ENCODE peak calls at places on chromosomes 3 and 15, in seven cellular contexts. C is K562, E is uterus, A is gastrocnemius medialis, T is mammary epithelial cell, M is sigmoid colon, L is tibial nerve. W is an unnamed sample.

GRCh38 chr15:93190238-93190637 is 101.2 kb upstream of the RGMA start:
- DNase-seq in C (no peak), E (no peak), A (no peak), T (no peak), M (no peak), L (no peak), W (no peak)

GRCh38 chr15:101637549-101638318 is 14.4 kb downstream of the TM2D3 start:
- DNase-seq in C (no peak), E (no peak), A (no peak), T (peak; percentile 82), M (no peak), L (no peak), W (no peak)

GRCh38 chr3:114294940-114295480 is 1.2 kb downstream of the TIGIT start:
- DNase-seq in C (no peak), E (no peak), A (no peak), T (no peak), M (no peak), L (no peak), W (no peak)

GRCh38 chr15:92848464-92848851 is 51.7 kb upstream of the CHD2 start:
- DNase-seq in C (no peak), E (no peak), A (no peak), T (no peak), M (no peak), L (no peak), W (no peak)

GRCh38 chr15:88844749-88845386 is 41.6 kb downstream of the ACAN start:
- DNase-seq in C (no peak), E (no peak), A (no peak), T (no peak), M (no peak), L (no peak), W (no peak)

GRCh38 chr3:16329792-16330061 is 64.7 kb downstream of the OXNAD1 start:
- DNase-seq in C (no peak), E (no peak), A (no peak), T (no peak), M (no peak), L (no peak), W (no peak)

GRCh38 chr3:62817678-62818077 is 57.5 kb downstream of the CADPS start:
- DNase-seq in C (no peak), E (no peak), A (no peak), T (no peak), M (no peak), L (no peak), W (no peak)

GRCh38 chr3:66423791-66424190 is 77.0 kb downstream of the LRIG1 start:
- DNase-seq in C (no peak), E (peak; percentile 85), A (no peak), T (no peak), M (peak; percentile 88), L (no peak), W (no peak)

GRCh38 chr3:27669505-27670085 is 52.5 kb downstream of the EOMES start:
- DNase-seq in C (no peak), E (no peak), A (no peak), T (peak; percentile 5), M (no peak), L (no peak), W (no peak)

GRCh38 chr3:100411091-100411982 is 10.0 kb downstream of the LNP1 start:
- DNase-seq in C (no peak), E (no peak), A (no peak), T (peak; percentile 41), M (no peak), L (no peak), W (no peak)

GRCh38 chr3:175193815-175194518 is 334.8 kb downstream of the NAALADL2 start:
- DNase-seq in C (no peak), E (no peak), A (no peak), T (peak; percentile 83), M (no peak), L (no peak), W (no peak)

GRCh38 chr15:57646057-57646456 is 54.4 kb downstream of the MYZAP start:
- DNase-seq in C (no peak), E (no peak), A (no peak), T (no peak), M (no peak), L (no peak), W (no peak)

GRCh38 chr3:67940200-67940952 is 286.0 kb upstream of the SUCLG2 start:
- DNase-seq in C (no peak), E (no peak), A (peak; percentile 12), T (no peak), M (no peak), L (peak; percentile 45), W (no peak)
- TF ChIP-seq CTCF in C (no peak), E (no peak), A (no peak), T (no peak), M (no peak), L (no peak), W (no peak)

GRCh38 chr3:13593615-13594014 is 44.7 kb downstream of the FBLN2 start:
- DNase-seq in C (no peak), E (no peak), A (no peak), T (no peak), M (peak; percentile 22), L (no peak), W (no peak)

GRCh38 chr3:13594146-13594545 is 45.2 kb downstream of the FBLN2 start:
- DNase-seq in C (no peak), E (no peak), A (no peak), T (no peak), M (peak; percentile 36), L (no peak), W (no peak)

GRCh38 chr3:13596426-13597205 is 47.7 kb downstream of the FBLN2 start:
- DNase-seq in C (no peak), E (no peak), A (no peak), T (no peak), M (peak; percentile 18), L (no peak), W (no peak)

GRCh38 chr3:13595485-13595884 is 46.6 kb downstream of the FBLN2 start:
- DNase-seq in C (no peak), E (no peak), A (no peak), T (no peak), M (peak; percentile 45), L (no peak), W (peak; percentile 89)

DNA sequence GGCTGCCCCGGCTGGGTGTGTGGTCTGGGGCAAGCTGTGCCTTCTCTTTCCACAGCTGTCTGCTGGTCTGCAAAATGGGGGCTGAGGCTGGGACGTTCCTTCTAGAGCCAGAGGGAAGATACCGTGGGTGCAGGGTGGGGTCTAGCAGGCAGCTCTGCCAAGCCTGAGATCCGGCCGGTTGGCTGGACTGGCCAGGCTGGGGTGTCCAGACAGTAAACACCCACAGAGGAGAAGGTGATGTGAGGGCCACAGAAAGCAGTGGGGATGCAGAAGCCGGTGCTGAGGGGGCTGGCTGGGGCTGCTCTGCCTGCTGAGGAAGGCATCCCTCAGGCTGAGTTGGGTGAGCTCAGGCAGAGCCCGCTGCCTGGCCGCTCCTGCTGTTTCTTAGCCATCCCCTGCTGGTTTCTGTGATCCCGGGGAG is 46.1 kb downstream of the FBLN2 start:
- DNase-seq in C (no peak), E (no peak), A (no peak), T (no peak), M (peak; percentile 52), L (no peak), W (no peak)
- H3K4me1 ChIP-seq in C (no peaks in the 10 kb centered on the region), E (no peaks in the 10 kb centered on the region), A (no peaks in the 10 kb centered on the region), T (peaks cover 19% of the 10 kb centered on the region), M (no peaks in the 10 kb centered on the region), L (no peaks in the 10 kb centered on the region), W (peaks cover 40% of the 10 kb centered on the region)

DNA sequence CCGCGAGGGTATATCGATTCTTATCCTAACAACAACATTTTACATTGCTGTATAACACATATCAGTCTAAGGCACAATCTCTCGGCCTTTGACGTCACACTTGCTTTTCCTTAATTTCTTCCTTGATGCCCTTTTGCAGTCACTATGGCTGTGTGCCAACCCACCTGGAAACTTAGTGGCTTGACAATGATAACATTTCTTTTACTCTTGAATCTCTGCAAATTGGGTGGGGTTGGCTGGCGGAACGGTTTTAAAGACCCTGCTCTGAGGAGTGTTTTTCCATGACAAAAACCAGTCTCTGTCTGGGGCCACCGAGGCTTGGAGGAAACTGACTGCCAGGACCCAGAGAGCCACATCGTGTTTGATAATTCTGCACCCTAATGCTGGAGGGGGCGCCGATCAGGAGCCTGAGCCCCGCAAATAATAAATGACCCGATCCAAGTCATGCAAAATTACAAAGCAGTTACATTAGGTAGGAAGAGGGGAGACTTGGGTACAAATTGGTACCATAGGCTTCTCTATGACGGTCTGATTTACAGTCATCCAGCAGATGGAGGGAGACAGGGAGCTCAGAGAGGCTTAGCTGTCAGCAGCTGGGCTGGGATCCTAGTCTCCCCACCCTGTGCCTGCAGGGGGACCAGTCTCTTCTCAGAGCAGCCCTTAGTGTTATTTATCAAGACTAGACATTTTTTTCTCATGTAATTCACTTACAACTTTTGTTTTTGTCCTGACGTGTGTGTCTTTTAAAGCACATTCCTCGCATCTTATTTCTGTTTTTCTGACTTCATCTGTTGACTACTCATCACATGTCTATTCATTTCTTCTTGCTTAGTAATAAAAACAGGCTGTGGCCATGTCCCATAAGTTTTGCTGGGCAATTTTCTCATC is 115.8 kb downstream of the KLF13 start:
- DNase-seq in C (peak; percentile 18), E (peak; percentile 53), A (no peak), T (peak; percentile 82), M (no peak), L (no peak), W (no peak)
- TF ChIP-seq CTCF in C (peak; percentile 15), E (peak; percentile 9), A (no peak), T (peak; percentile 33), M (no peak), L (peak; percentile 19), W (no peak)

GRCh38 chr3:40042752-40043443 is 233.5 kb downstream of the MYRIP start:
- DNase-seq in C (no peak), E (no peak), A (no peak), T (peak; percentile 23), M (no peak), L (no peak), W (no peak)

GRCh38 chr3:40043444-40043755 is 234.0 kb downstream of the MYRIP start:
- DNase-seq in C (no peak), E (no peak), A (no peak), T (peak; percentile 86), M (no peak), L (no peak), W (no peak)

GRCh38 chr3:40044487-40044886 is 235.1 kb downstream of the MYRIP start:
- DNase-seq in C (no peak), E (no peak), A (no peak), T (peak; percentile 97), M (no peak), L (no peak), W (no peak)

GRCh38 chr3:40046149-40046548 is 236.7 kb downstream of the MYRIP start:
- DNase-seq in C (no peak), E (no peak), A (no peak), T (no peak), M (no peak), L (no peak), W (no peak)

GRCh38 chr3:40047406-40047805 is 238.0 kb downstream of the MYRIP start:
- DNase-seq in C (no peak), E (no peak), A (no peak), T (no peak), M (no peak), L (no peak), W (no peak)
- H3K4me1 ChIP-seq in C (no peaks in the 10 kb centered on the region), E (no peaks in the 10 kb centered on the region), A (no peaks in the 10 kb centered on the region), T (peaks cover 29% of the 10 kb centered on the region), M (no peaks in the 10 kb centered on the region), L (no peaks in the 10 kb centered on the region), W (no peaks in the 10 kb centered on the region)

DNA sequence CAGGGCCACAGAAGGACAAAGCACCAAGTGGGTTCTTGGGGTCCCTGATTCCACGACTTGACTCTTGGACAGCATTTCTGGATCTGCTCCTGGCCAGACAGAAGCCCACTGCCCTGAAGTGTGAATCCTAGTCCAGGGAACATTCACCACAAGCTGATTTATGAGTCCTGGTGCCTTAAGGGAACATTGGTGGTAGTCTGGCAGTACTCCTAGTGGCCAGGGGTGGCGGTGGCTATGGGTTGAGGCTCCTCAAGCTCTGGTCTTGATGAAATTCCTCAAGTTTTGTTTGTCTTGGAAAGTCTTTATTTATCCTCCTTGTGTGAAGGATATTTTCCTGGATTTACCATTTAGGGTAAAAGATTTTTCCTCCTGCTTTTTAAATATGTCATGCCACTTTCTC is 307.5 kb downstream of the PYDC2 start:
- DNase-seq in C (no peak), E (no peak), A (no peak), T (no peak), M (no peak), L (no peak), W (no peak)
- TF ChIP-seq CTCF in C (no peak), E (no peak), A (no peak), T (no peak), M (no peak), L (no peak), W (no peak)